ENCODE peak calls at places on chromosomes 2 and 18, in six cellular contexts. One of them, this sample, is unnamed.

GRCh38 chr2:27844821-27845255 is 45.3 kb downstream of the RBKS start:
- DNase-seq in HepG2: no peak
- DNase-seq in endothelial cell of umbilical vein: no peak
- DNase-seq in GM12878: no peak
- DNase-seq in K562: no peak
- DNase-seq in A549: no peak
- DNase-seq in this sample: no peak

GRCh38 chr2:74742486-74742885 is 88.4 kb downstream of the SEMA4F start:
- DNase-seq in HepG2: no peak
- DNase-seq in K562: no peak
- DNase-seq in endothelial cell of umbilical vein: no peak
- DNase-seq in GM12878: no peak
- DNase-seq in A549: no peak
- DNase-seq in this sample: no peak

GRCh38 chr18:6001867-6002266 is 106.5 kb upstream of the TMEM200C start:
- DNase-seq in GM12878: no peak
- DNase-seq in HepG2: no peak
- DNase-seq in endothelial cell of umbilical vein: no peak
- DNase-seq in K562: no peak
- DNase-seq in A549: no peak
- DNase-seq in this sample: no peak

GRCh38 chr2:29698216-29698615 is 223.2 kb downstream of the ALK start:
- DNase-seq in A549: no peak
- DNase-seq in GM12878: no peak
- DNase-seq in K562: no peak
- DNase-seq in HepG2: no peak
- DNase-seq in endothelial cell of umbilical vein: no peak
- DNase-seq in this sample: no peak

GRCh38 chr2:225401001-225401400 is 1.5 kb downstream of the NYAP2 start:
- DNase-seq in GM12878: no peak
- DNase-seq in endothelial cell of umbilical vein: no peak
- DNase-seq in K562: no peak
- DNase-seq in A549: no peak
- DNase-seq in HepG2: no peak
- DNase-seq in this sample: no peak

GRCh38 chr2:118474151-118474561 is 373.3 kb downstream of the EN1 start:
- DNase-seq in endothelial cell of umbilical vein: no peak
- DNase-seq in A549: no peak
- DNase-seq in K562: no peak
- DNase-seq in HepG2: no peak
- DNase-seq in GM12878: no peak
- DNase-seq in this sample: no peak

GRCh38 chr2:36561223-36561944 is 36.6 kb downstream of the FEZ2 start:
- DNase-seq in HepG2: peak
- DNase-seq in GM12878: no peak
- DNase-seq in A549: peak
- DNase-seq in endothelial cell of umbilical vein: peak
- DNase-seq in K562: no peak
- DNase-seq in this sample: peak

GRCh38 chr2:61670591-61671503 is 132.7 kb upstream of the XPO1 start:
- DNase-seq in HepG2: no peak
- DNase-seq in GM12878: peak
- DNase-seq in A549: peak
- DNase-seq in endothelial cell of umbilical vein: peak
- DNase-seq in K562: no peak
- DNase-seq in this sample: no peak

GRCh38 chr2:128636802-128637147 is 318.1 kb upstream of the HS6ST1 start:
- DNase-seq in GM12878: no peak
- DNase-seq in K562: no peak
- DNase-seq in HepG2: no peak
- DNase-seq in A549: no peak
- DNase-seq in endothelial cell of umbilical vein: no peak
- DNase-seq in this sample: no peak

GRCh38 chr2:45000921-45001628 is 8.2 kb downstream of the SIX2 start:
- DNase-seq in GM12878: no peak
- DNase-seq in K562: no peak
- DNase-seq in endothelial cell of umbilical vein: peak
- DNase-seq in HepG2: no peak
- DNase-seq in A549: no peak
- DNase-seq in this sample: peak

GRCh38 chr2:183149489-183149888 is 25.2 kb downstream of the NUP35 start:
- DNase-seq in A549: no peak
- DNase-seq in endothelial cell of umbilical vein: peak
- DNase-seq in GM12878: no peak
- DNase-seq in HepG2: no peak
- DNase-seq in K562: no peak
- DNase-seq in this sample: no peak

GRCh38 chr2:54457326-54458023 is 1.3 kb downstream of the SPTBN1 start:
- DNase-seq in K562: no peak
- DNase-seq in endothelial cell of umbilical vein: peak
- DNase-seq in HepG2: peak
- DNase-seq in GM12878: no peak
- DNase-seq in A549: peak
- DNase-seq in this sample: peak

GRCh38 chr2:55776479-55776878 is 82.8 kb upstream of the PNPT1 start:
- DNase-seq in K562: no peak
- DNase-seq in A549: no peak
- DNase-seq in GM12878: no peak
- DNase-seq in HepG2: no peak
- DNase-seq in endothelial cell of umbilical vein: no peak
- DNase-seq in this sample: no peak

GRCh38 chr2:186460465-186460864 is 25.6 kb upstream of the ZC3H15 start:
- DNase-seq in HepG2: peak
- DNase-seq in GM12878: no peak
- DNase-seq in endothelial cell of umbilical vein: peak
- DNase-seq in A549: peak
- DNase-seq in K562: no peak
- DNase-seq in this sample: peak

GRCh38 chr2:130355181-130355577 is 677 bp upstream of the PTPN18 start:
- DNase-seq in GM12878: no peak
- DNase-seq in HepG2: no peak
- DNase-seq in A549: no peak
- DNase-seq in K562: no peak
- DNase-seq in endothelial cell of umbilical vein: no peak
- DNase-seq in this sample: no peak

GRCh38 chr2:169080250-169081035 is 11.1 kb downstream of the DHRS9 start:
- DNase-seq in A549: no peak
- DNase-seq in HepG2: no peak
- DNase-seq in endothelial cell of umbilical vein: no peak
- DNase-seq in GM12878: peak
- DNase-seq in K562: no peak
- DNase-seq in this sample: peak

GRCh38 chr2:225737556-225737955 is 338.0 kb downstream of the NYAP2 start:
- DNase-seq in GM12878: no peak
- DNase-seq in A549: no peak
- DNase-seq in HepG2: no peak
- DNase-seq in K562: no peak
- DNase-seq in endothelial cell of umbilical vein: peak
- DNase-seq in this sample: no peak

DNA sequence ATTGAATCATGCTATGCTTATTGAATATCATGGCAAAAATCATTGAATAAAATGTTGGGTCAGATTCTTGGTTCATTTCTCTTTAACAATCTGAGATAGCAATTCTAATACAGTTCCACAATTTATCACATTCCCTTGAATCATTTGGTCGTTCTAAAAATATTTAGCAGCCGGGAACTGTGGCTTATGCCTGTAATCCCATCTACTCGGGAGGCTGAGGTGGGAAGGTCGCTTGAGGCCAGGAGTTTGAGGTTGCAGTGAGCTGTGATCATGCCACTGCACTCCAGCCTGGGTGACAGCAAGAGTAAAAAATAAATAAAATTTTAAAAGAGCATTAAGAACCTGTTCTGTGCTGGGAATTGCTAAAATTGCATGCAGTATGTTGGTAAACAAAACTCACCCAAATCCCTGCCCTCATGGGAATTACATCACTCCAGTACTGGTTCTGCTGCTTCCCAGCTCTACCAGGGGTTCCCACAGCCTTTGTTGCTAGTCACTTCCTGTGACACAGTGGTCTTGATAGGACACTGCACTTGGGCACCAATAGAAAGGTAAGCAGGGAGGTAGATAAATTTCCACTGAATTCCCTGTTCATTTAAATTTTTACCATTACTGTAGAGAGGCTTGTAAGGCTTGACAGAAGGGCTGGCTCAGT is 200.4 kb downstream of the CTNNA2 start:
- DNase-seq in K562: no peak
- DNase-seq in GM12878: no peak
- DNase-seq in HepG2: no peak
- DNase-seq in endothelial cell of umbilical vein: no peak
- DNase-seq in A549: no peak
- DNase-seq in this sample: peak
- TF ChIP-seq MAX in K562: no peak
- TF ChIP-seq MAX in GM12878: no peak
- TF ChIP-seq MAX in HepG2: no peak
- TF ChIP-seq MAX in endothelial cell of umbilical vein: no peak
- TF ChIP-seq MAX in A549: no peak
- TF ChIP-seq MAX in this sample: no peak

GRCh38 chr2:68387408-68388350 is 22.6 kb downstream of the PLEK start:
- DNase-seq in HepG2: no peak
- DNase-seq in endothelial cell of umbilical vein: no peak
- DNase-seq in K562: no peak
- DNase-seq in GM12878: peak
- DNase-seq in A549: no peak
- DNase-seq in this sample: peak
- TF ChIP-seq MYC in HepG2: no peak
- TF ChIP-seq MYC in endothelial cell of umbilical vein: no peak
- TF ChIP-seq MYC in K562: no peak
- TF ChIP-seq MYC in GM12878: no peak
- TF ChIP-seq MYC in A549: no peak
- TF ChIP-seq MYC in this sample: peak

GRCh38 chr18:78547817-78548216 is 431.8 kb upstream of the SALL3 start:
- DNase-seq in GM12878: no peak
- DNase-seq in K562: no peak
- DNase-seq in A549: no peak
- DNase-seq in HepG2: no peak
- DNase-seq in endothelial cell of umbilical vein: no peak
- DNase-seq in this sample: no peak
- TF ChIP-seq MAX in GM12878: no peak
- TF ChIP-seq MAX in K562: no peak
- TF ChIP-seq MAX in A549: no peak
- TF ChIP-seq MAX in HepG2: no peak
- TF ChIP-seq MAX in endothelial cell of umbilical vein: no peak
- TF ChIP-seq MAX in this sample: no peak

DNA sequence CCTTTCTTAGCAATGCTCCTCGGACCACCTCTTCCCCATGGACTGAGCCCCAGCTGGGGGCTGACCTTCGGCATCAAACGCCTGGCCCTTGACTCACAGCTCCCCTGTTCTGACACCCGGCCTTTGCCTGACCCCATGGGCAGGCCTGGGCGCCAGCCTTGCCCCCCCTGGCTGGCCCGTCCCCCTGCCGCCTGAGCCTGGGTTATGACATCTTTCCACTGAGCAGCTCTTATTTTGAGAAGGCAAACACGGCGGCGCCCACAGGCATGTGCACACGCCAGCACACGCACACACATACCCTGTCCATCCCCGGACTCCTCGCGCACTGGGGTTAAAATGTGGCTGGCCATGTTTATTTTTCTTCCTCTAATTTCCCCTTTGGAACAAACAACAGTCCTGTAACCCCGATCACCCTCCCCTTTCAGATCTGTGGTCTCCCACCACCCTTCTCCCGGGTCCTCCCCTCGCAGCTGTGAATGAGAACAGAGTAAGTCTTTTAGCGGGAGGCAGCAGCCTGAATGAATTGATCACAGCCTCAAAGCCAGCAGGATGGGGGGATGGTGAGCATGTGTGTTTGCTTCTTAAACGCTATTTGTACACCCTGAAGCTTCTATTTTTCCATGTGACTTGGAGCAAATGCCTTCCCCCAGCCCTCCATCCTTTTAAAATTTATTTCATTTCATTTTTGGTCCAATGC is 11.8 kb upstream of the ATOH8 start:
- DNase-seq in endothelial cell of umbilical vein: peak
- DNase-seq in HepG2: peak
- DNase-seq in K562: no peak
- DNase-seq in A549: peak
- DNase-seq in GM12878: no peak
- DNase-seq in this sample: no peak
- TF ChIP-seq MYC in endothelial cell of umbilical vein: no peak
- TF ChIP-seq MYC in HepG2: peak
- TF ChIP-seq MYC in K562: no peak
- TF ChIP-seq MYC in A549: peak
- TF ChIP-seq MYC in GM12878: no peak
- TF ChIP-seq MYC in this sample: no peak

DNA sequence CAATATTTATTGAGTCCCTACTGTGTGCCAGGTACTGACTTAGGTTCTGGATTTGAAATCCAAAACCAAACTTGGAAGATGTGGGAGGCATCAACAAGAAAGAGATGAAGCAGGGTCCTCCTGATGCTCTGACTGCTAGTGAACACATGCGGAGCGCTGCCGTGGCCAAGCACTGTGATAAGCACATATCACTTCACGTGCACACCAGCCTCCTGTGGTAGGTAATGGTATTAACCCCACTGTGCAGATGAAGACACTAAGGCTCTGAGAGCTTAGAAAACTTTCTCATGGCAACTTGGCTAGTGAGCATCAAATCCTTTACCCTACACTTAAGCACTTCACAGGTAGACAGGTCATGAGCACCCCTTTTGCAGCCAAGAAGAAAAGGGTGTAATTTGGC is 216.1 kb downstream of the HAUS1 start:
- DNase-seq in GM12878: no peak
- DNase-seq in endothelial cell of umbilical vein: no peak
- DNase-seq in A549: no peak
- DNase-seq in K562: peak
- DNase-seq in HepG2: no peak
- DNase-seq in this sample: no peak
- TF ChIP-seq MAX in GM12878: no peak
- TF ChIP-seq MAX in endothelial cell of umbilical vein: no peak
- TF ChIP-seq MAX in A549: no peak
- TF ChIP-seq MAX in K562: no peak
- TF ChIP-seq MAX in HepG2: no peak
- TF ChIP-seq MAX in this sample: no peak

GRCh38 chr2:172208881-172209325 is 106.2 kb upstream of the DLX2 start:
- DNase-seq in A549: no peak
- DNase-seq in K562: no peak
- DNase-seq in HepG2: no peak
- DNase-seq in GM12878: no peak
- DNase-seq in endothelial cell of umbilical vein: peak
- DNase-seq in this sample: peak
- TF ChIP-seq MYC in A549: no peak
- TF ChIP-seq MYC in K562: no peak
- TF ChIP-seq MYC in HepG2: no peak
- TF ChIP-seq MYC in GM12878: no peak
- TF ChIP-seq MYC in endothelial cell of umbilical vein: no peak
- TF ChIP-seq MYC in this sample: peak